ENCODE peak calls at places on chromosome 15, in five cellular contexts. H, W, V, Y and I are unnamed samples.

GRCh38 chr15:48905216-48905615 is 27.3 kb downstream of the EID1 start:
- DNase-seq in Y (no peak), H (no peak), W (no peak), V (no peak), I (no peak)

GRCh38 chr15:32730677-32731654 is 13.2 kb downstream of the GREM1 start:
- DNase-seq in H (peak), Y (peak), V (no peak), W (peak), I (peak)

GRCh38 chr15:67833504-67834248 is 6.2 kb downstream of the RNU6-1 start:
- DNase-seq in W (peak), H (peak), V (no peak), Y (peak), I (peak)

GRCh38 chr15:42184736-42185135 is 23.4 kb downstream of the VPS39 start:
- DNase-seq in W (no peak), Y (no peak), H (no peak), V (no peak), I (no peak)

GRCh38 chr15:92006186-92007028 is 152.9 kb downstream of the SLCO3A1 start:
- DNase-seq in Y (no peak), H (no peak), W (no peak), V (no peak), I (no peak)

GRCh38 chr15:92521624-92522008 is 127.9 kb downstream of the ST8SIA2 start:
- DNase-seq in Y (no peak), H (peak), W (peak), V (peak), I (peak)

GRCh38 chr15:36601497-36601932 is 22.1 kb downstream of the CDIN1 start:
- DNase-seq in H (peak), V (peak), W (no peak), Y (no peak), I (peak)

GRCh38 chr15:72740202-72740601 is 43.4 kb downstream of the ADPGK start:
- DNase-seq in W (no peak), V (no peak), Y (no peak), H (no peak), I (no peak)

GRCh38 chr15:74531144-74531811 is 9.7 kb upstream of the ARID3B start:
- DNase-seq in W (peak), H (peak), Y (no peak), V (no peak), I (peak)

GRCh38 chr15:68930268-68931022 is at the start of gene SPESP1:
- DNase-seq in H (peak), V (no peak), W (no peak), Y (peak), I (peak)

DNA sequence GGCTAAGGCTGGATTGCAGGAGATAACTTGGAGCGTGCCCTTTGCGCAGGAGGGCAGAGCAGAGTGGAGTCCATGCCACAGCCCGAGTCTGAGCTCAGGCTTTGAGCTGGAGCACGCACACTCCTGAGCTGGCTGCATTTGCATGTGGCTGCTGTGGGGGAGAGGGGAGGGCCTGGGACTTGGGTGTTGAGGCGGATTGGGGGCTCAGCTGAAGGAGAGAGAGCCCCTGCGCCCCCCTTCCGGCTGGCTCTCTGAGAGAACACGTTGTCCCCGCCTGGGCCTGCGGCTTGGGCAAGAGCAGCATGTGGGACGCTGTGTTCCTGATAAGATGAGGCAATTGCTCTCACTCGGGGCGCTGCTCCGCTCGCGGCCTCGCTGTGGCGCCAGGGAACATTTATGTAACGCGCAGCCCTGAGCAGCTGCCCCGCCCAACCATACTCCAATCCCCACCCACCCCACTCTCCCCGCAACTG is 39.1 kb downstream of the KLF13 start:
- DNase-seq in H (peak), V (peak), Y (peak), W (peak), I (peak)
- TF ChIP-seq CTCF in H (peak), V (peak), Y (peak), W (peak), I (peak)

DNA sequence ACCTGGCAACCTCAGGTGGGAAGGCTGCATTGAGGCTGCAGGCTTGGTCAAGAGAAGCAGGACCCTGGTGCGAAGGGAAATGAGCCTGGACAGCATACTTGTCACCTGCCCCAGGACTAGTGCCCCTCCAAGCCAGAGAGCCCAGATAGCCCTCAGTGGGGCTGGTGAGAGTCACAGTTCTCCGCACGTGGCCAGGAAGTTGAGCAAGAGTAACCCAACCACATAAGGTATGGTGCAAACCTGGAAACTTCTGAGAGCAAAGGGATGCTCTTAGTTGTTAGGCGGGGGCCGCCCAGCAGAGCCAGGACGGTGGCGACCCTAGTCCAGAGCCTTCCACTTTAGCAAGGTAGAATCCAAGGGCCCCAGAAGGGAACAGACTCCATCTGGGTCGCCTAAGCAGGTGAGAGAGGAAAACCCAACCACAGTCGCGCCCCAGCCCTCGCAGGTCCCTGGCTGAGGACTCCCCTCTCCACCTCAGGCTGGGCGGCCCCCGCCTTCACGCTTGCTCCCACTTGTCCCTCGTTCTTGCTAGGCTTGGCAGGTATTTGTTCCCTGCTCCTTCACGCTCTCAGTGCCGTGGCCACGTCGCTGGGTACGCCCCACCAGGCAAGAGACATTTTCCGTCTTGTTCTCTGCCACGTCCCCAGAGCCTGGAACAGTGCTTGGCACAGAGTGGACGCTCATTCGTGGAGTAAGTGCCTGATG is 1.1 kb upstream of the VPS18 start:
- DNase-seq in V (no peak), H (no peak), W (no peak), Y (peak), I (peak)
- H3K4me3 ChIP-seq in V (peak), H (no peak), W (no peak), Y (no peak), I (no peak)

DNA sequence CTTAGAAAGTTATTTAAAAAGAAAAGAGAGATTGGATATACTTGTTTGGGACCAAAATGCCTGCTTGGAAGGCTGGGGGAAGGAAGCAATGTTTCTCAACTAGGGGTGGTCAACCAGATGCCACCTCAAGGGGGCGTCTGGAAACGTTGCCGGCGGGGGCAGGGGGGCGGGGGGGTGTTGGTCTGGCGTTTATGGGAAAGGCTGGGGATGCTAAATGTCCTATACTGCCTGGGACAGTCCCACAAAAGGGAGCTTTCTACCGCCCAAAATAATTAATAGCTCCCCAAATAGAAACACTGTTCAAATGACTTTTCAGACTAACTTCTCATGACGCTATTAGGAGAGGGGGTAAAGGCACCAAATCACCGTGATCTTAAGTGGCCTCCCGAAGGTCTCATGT is 2.2 kb downstream of the POLG start:
- DNase-seq in W (peak), V (no peak), H (peak), Y (no peak), I (peak)
- TF ChIP-seq CTCF in W (peak), V (no peak), H (peak), Y (no peak), I (peak)

DNA sequence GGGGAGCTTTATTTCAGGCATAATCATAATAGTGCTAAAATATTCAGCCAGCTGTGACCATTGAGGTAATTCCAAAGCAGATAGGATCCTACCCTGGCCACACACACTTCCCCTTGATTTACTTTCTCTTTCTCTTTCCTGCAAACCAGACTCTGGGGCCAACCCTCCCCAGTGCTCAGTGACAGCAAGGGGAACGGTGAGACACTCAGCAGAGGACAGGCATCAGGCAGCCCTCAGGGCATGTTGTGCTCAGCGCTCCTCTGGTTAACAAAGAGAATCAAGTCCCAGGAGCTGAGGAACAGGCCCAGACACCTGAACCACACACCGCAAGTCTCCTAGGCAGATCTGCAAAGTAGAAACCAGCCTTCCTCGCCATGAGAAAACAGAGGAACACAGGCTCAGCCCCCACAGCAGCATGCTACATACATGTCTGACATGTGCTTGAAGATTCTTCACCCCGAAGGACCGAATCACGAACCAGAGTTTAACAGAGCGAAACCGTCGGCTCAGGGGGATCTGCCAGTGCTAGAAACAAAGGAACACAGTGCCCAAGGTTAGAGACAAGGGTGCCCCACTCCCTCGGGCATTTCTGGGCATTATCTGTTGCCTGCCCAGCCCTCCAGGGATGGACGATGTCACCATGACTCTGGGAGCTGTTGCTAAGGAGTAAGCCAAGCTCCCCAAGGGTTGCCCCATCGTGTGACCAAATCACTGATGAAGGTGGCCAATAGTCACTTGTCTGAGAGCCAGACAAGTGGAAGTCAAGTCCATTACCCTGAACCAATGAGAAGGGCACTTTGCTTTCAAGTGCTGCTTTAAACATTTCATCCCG is 17.5 kb downstream of the HDC start:
- DNase-seq in W (no peak), Y (peak), H (peak), V (no peak), I (peak)
- H3K4me3 ChIP-seq in W (no peak), Y (no peak), H (no peak), V (no peak), I (no peak)